ENCODE peak calls at places on chromosomes 12 and 14, in five cellular contexts. T is transverse colon, I is prostate gland, X is breast epithelium, J is stomach. A is an unnamed sample.

GRCh38 chr12:132776816-132777568 is 15.4 kb upstream of the ANKLE2 start:
- DNase-seq in T (no peak), I (no peak), X (no peak), J (no peak), A (no peak)

GRCh38 chr12:104462325-104462724 is 5.6 kb downstream of the CHST11 start:
- DNase-seq in T (no peak), X (no peak), I (no peak), J (no peak), A (no peak)

GRCh38 chr12:124461851-124462623 is 105.4 kb downstream of the NCOR2 start:
- DNase-seq in X (no peak), T (no peak), I (no peak), J (no peak), A (no peak)

GRCh38 chr12:32027684-32028355 is 68.6 kb downstream of the RESF1 start:
- DNase-seq in T (no peak), J (no peak), X (no peak), I (no peak), A (no peak)

GRCh38 chr12:69985656-69986055 is 160.6 kb downstream of the MYRFL start:
- DNase-seq in J (no peak), I (no peak), T (peak), X (no peak), A (peak)

GRCh38 chr12:674272-674781 is 11.1 kb upstream of the NINJ2 start:
- DNase-seq in I (no peak), J (no peak), T (no peak), X (no peak), A (no peak)

GRCh38 chr12:42916143-42916542 is 326.6 kb upstream of the PRICKLE1 start:
- DNase-seq in T (no peak), I (no peak), J (no peak), X (no peak), A (no peak)

GRCh38 chr12:12467701-12468218 is 94.9 kb downstream of the DUSP16 start:
- DNase-seq in I (no peak), X (peak), T (peak), J (no peak), A (no peak)

GRCh38 chr14:87261621-87262020 is 731.4 kb downstream of the GALC start:
- DNase-seq in X (no peak), T (no peak), I (no peak), J (no peak), A (no peak)

GRCh38 chr12:15268927-15269552 is 47.8 kb upstream of the RERG start:
- DNase-seq in I (peak), X (no peak), T (peak), J (peak), A (peak)

GRCh38 chr14:91237219-91237618 is 7.3 kb downstream of the GPR68 start:
- DNase-seq in T (no peak), I (no peak), X (no peak), J (no peak), A (no peak)

GRCh38 chr12:64025174-64025958 is 180.9 kb downstream of the SRGAP1 start:
- DNase-seq in X (no peak), J (no peak), I (no peak), T (no peak), A (no peak)

GRCh38 chr14:99736600-99737371 is 52.7 kb downstream of the CYP46A1 start:
- DNase-seq in T (no peak), I (no peak), X (no peak), J (no peak), A (no peak)

GRCh38 chr12:94186461-94187237 is 38.3 kb downstream of the PLXNC1 start:
- DNase-seq in J (no peak), T (no peak), I (peak), X (no peak), A (no peak)

GRCh38 chr12:115323223-115323905 is 639.4 kb upstream of the TBX3 start:
- DNase-seq in I (no peak), X (no peak), J (no peak), T (no peak), A (no peak)

GRCh38 chr12:76450690-76451089 is 102.5 kb upstream of the BBS10 start:
- DNase-seq in I (no peak), T (no peak), J (no peak), X (no peak), A (no peak)

GRCh38 chr14:59020382-59020781 is 168.1 kb upstream of the DAAM1 start:
- DNase-seq in I (no peak), X (no peak), T (no peak), J (no peak), A (no peak)

GRCh38 chr14:41606249-41607118 is at the start of gene LRFN5:
- DNase-seq in J (no peak), T (no peak), I (no peak), X (no peak), A (no peak)

GRCh38 chr14:54901380-54902142 is 1.1 kb downstream of the GCH1 start:
- DNase-seq in T (peak), J (no peak), I (no peak), X (peak), A (no peak)

GRCh38 chr14:31419179-31420012 is 954 bp downstream of the HEATR5A start:
- DNase-seq in J (no peak), T (no peak), X (no peak), I (no peak), A (peak)

GRCh38 chr14:37165794-37166193 is 6.6 kb downstream of the SLC25A21 start:
- DNase-seq in T (no peak), X (no peak), I (no peak), J (no peak), A (no peak)

GRCh38 chr12:8077207-8077606 is 4.9 kb upstream of the NECAP1 start:
- DNase-seq in J (no peak), X (no peak), T (no peak), I (no peak), A (no peak)

GRCh38 chr12:67651380-67651695 is 2.8 kb downstream of the DYRK2 start:
- DNase-seq in T (peak), I (no peak), J (no peak), X (no peak), A (no peak)

GRCh38 chr12:13171921-13172859 is 24.3 kb upstream of the EMP1 start:
- DNase-seq in J (no peak), I (peak), T (peak), X (peak), A (no peak)

GRCh38 chr14:76929927-76930326 is 98.6 kb downstream of the IRF2BPL start:
- DNase-seq in T (peak), I (no peak), J (no peak), X (no peak), A (no peak)

GRCh38 chr14:76181546-76181945 is 29.8 kb downstream of the GPATCH2L start:
- DNase-seq in I (no peak), X (no peak), J (no peak), T (no peak), A (no peak)

GRCh38 chr14:68981539-68981976 is 2.5 kb upstream of the ACTN1 start:
- DNase-seq in J (no peak), T (no peak), X (no peak), I (no peak), A (no peak)

GRCh38 chr12:25839470-25839869 is 119.0 kb upstream of the RASSF8 start:
- DNase-seq in J (no peak), T (no peak), X (no peak), I (no peak), A (no peak)

GRCh38 chr14:98118749-98119148 is 1153.2 kb downstream of the BCL11B start:
- DNase-seq in X (no peak), J (no peak), I (no peak), T (no peak), A (no peak)

GRCh38 chr14:88312262-88312661 is 10.8 kb downstream of the KCNK10 start:
- DNase-seq in X (no peak), I (no peak), J (no peak), T (no peak), A (no peak)

GRCh38 chr12:79128956-79129355 is 264.4 kb downstream of the SYT1 start:
- DNase-seq in X (no peak), I (no peak), T (no peak), J (no peak), A (no peak)

GRCh38 chr14:23629831-23630396 is 6.2 kb upstream of the DHRS2 start:
- DNase-seq in X (no peak), I (no peak), T (no peak), J (no peak), A (no peak)

GRCh38 chr12:481422-481821 is 21.7 kb downstream of the B4GALNT3 start:
- DNase-seq in I (no peak), T (no peak), J (peak), X (no peak), A (no peak)

GRCh38 chr14:50560929-50561280 is 960 bp downstream of the ATL1 start:
- DNase-seq in J (peak), T (peak), I (peak), X (peak), A (peak)
- TF ChIP-seq POLR2AphosphoS5 in J (peak), T (peak), I (peak), X (no peak), A (no peak)

GRCh38 chr12:54566792-54567191 is 17.4 kb downstream of the PDE1B start:
- DNase-seq in J (no peak), X (no peak), I (no peak), T (no peak), A (no peak)
- TF ChIP-seq POLR2A in J (no peak), X (no peak), I (no peak), T (no peak), A (no peak)

GRCh38 chr12:131620520-131620919 is 90.4 kb upstream of the SFSWAP start:
- DNase-seq in X (no peak), J (no peak), T (no peak), I (no peak), A (no peak)
- TF ChIP-seq POLR2AphosphoS5 in X (no peak), J (no peak), T (no peak), I (no peak), A (no peak)

GRCh38 chr14:104004849-104005248 is 62.5 kb upstream of the RD3L start:
- DNase-seq in X (no peak), J (no peak), T (no peak), I (no peak), A (no peak)

GRCh38 chr14:104009297-104009696 is 67.0 kb upstream of the RD3L start:
- DNase-seq in X (no peak), I (no peak), J (no peak), T (no peak), A (no peak)

GRCh38 chr14:104005489-104005888 is 63.2 kb upstream of the RD3L start:
- DNase-seq in J (no peak), I (no peak), T (no peak), X (no peak), A (no peak)

GRCh38 chr14:104003616-104004015 is 61.3 kb upstream of the RD3L start:
- DNase-seq in J (no peak), I (no peak), T (no peak), X (no peak), A (no peak)

DNA sequence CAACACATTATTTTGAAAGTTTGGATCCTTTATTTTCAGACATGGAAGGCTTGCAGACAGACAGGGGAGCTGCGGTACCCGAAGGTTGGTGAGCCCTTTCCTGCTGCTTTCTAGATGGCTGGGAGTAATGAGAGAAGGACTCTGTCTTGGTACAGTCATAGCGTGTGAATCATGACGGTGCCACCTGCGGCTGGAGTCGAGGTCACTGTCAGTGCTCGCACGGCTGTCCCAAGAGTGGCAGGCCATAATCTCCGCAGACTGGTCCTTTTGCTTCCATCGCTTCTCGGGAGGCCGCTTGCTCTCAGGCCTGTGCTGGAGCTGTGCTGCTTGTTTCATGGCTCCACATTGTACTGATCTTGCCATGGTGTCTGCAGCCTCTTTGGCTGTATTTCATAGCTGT is 64.8 kb upstream of the RD3L start:
- DNase-seq in T (no peak), X (no peak), I (no peak), J (no peak), A (no peak)
- TF ChIP-seq POLR2A in T (no peak), X (no peak), I (no peak), J (no peak), A (no peak)

DNA sequence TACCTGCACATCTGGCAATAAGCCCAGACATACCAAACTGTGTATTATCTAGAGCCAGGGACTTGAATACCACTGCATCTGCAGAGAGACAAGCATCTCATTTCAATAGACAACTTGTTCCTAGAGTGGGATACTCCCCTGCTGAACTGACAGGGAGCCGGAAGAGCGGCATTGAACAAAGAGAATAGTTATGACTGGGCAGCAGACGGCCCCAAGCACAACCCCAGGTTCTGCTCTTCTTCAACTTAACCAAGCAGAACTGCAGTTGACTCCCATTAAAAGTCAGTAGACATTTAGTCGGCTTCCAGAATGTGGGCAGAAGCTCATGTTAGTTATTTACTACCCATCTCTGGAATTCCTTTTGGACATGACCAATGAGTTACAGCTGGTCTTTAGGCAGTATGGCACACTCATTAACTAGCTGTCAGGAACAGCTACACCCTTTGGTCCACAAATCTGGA is 112.9 kb downstream of the HMGA2 start:
- DNase-seq in T (no peak), I (no peak), X (no peak), J (no peak), A (no peak)
- TF ChIP-seq POLR2AphosphoS5 in T (no peak), I (no peak), X (no peak), J (no peak), A (no peak)

DNA sequence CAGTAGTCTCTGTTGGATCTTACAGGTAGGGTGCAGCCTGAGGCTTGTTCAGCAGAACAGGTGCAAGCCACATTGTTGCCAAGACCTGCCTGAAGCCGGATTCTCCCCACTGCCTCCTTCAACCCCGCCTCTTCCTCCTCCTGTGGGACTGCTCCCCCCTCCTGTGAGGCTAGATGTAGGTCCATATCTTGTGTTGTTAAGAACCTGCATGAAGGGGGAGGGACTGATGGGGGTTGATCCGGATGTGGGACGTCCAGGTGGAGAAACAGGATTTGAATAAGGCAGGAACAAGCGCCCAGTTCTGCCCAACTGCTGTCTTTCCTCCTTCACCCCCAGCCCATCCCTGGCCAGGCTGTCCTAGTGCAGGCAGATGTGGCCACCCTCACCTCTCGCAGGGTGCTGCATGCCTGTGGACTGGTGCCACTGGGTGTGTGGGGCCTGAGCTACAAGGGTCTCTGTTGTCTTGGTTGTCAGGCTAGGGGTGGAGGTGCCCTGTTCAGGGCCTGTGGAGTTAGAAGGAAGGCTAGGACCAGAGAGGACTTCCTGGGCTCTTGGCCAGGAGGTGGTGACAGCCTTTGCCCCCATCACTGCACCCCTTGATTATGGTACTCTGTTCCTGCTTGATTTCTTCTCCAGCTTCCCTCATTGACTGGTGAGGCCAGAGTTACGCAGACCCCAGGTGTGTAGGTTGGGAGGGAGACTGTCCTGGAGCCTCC is 1.4 kb downstream of the NR4A1 start:
- DNase-seq in X (peak), I (peak), J (peak), T (peak), A (no peak)
- TF ChIP-seq POLR2A in X (no peak), I (peak), J (no peak), T (peak), A (no peak)

DNA sequence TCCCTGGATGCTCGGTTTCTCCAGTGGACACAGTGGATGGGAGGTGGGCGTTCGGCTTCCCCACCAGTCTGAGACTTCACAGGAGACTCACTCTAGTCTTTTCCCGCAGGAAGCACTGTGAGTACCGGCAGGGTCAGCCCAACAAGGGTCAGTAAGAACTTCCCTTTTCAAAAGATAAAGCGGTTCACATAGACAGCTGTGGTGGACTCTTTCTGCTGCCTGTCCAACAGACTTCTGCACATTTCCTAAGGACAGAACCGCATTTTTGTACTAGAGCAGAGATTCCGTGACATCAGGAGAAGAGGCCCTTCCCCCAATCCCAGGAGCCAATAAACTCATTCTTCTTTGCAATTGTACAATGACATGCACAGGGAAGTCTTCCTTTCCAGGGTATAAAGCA is 10.4 kb downstream of the LTBR start:
- DNase-seq in X (no peak), I (no peak), T (no peak), J (no peak), A (no peak)
- TF ChIP-seq POLR2AphosphoS5 in X (no peak), I (no peak), T (peak), J (no peak), A (no peak)

DNA sequence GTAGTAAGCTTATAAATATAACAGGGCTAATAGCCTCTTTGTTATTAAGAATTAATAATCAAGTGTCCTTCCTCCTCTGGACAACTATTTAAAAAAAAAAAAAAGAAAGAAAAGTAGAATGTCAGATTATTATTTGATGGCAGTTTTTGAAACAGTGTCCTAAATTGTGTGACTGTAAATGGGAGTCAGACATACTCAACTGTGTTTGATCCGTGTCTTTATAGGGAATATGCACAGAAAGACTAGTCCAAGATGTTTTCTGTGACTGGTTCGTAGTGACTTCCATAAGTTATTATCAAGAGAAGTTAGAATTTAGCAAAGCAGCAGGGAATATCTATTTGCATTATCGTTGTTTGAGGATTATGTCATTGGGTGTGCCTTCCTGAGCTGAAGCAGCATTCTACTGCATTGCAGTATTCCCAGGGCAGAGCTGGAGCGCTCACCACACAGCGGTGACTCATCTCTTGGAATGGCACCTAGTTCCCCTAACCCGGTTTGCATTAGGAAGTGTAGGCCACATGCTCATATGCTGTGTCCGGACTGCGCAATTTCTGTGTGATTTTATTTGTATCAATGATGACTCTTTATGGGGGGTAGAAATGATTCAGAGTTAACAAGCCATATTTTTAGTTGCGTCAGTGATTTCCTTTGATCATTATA is 7.9 kb downstream of the DYNC1H1 start:
- DNase-seq in I (peak), T (peak), X (peak), J (peak), A (no peak)
- TF ChIP-seq POLR2A in I (no peak), T (no peak), X (no peak), J (no peak), A (no peak)

GRCh38 chr12:52946334-52946733 is 2.6 kb upstream of the KRT18 start:
- DNase-seq in X (no peak), T (no peak), I (no peak), J (no peak), A (no peak)
- TF ChIP-seq POLR2AphosphoS5 in X (no peak), T (no peak), I (no peak), J (no peak), A (no peak)